ENCODE peak calls at places on chromosomes 16 and 17, in four cellular contexts. C is K562, E is transverse colon, G is HCT116. J is an unnamed sample.

GRCh38 chr17:56165017-56165720 is 11.9 kb downstream of the ANKFN1 start:
- DNase-seq in G (no peak), C (no peak), E (no peak), J (no peak)

GRCh38 chr17:31497431-31497830 is 106.0 kb downstream of the RAB11FIP4 start:
- DNase-seq in C (no peak), G (no peak), E (no peak), J (no peak)

GRCh38 chr17:64009571-64010402 is 10.6 kb downstream of the ICAM2 start:
- DNase-seq in G (no peak), E (no peak), C (no peak), J (peak; percentile 23)

GRCh38 chr17:45031231-45032149 is 19.9 kb downstream of the DCAKD start:
- DNase-seq in C (peak; percentile 82), E (no peak), G (no peak), J (no peak)

GRCh38 chr16:1035066-1035415 is 37.5 kb upstream of the SSTR5 start:
- DNase-seq in G (no peak), E (no peak), C (no peak), J (no peak)

GRCh38 chr16:73232555-73233422 is 184.9 kb upstream of the ZFHX3 start:
- DNase-seq in G (peak; percentile 36), E (peak; percentile 18), C (no peak), J (no peak)

GRCh38 chr17:73710095-73710592 is 65.9 kb upstream of the SDK2 start:
- DNase-seq in C (peak; percentile 73), E (peak; percentile 79), G (peak; percentile 67), J (peak; percentile 56)

GRCh38 chr17:41322264-41322902 is 6.9 kb upstream of the KRTAP17-1 start:
- DNase-seq in C (peak; percentile 21), E (no peak), G (peak; percentile 35), J (no peak)

GRCh38 chr16:17412221-17412620 is 58.5 kb downstream of the XYLT1 start:
- DNase-seq in E (no peak), G (no peak), C (no peak), J (peak; percentile 16)

DNA sequence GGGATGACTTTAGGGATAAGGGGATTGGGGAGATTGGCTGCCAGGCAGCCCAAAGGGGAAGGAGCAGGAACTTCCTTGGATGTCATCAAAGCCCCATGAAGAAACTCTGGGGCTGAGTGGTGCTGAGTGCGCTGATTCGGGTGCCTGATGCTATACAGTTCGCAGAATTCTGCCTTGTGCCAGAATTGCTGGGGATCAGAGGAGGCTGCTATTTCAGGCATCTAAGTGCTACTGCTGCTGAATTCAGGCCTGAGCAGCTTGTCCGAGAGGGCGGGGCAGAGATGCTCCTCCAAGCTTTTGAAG is 227.9 kb downstream of the CCDC182 start:
- DNase-seq in C (no peak), E (no peak), G (no peak), J (no peak)
- TF ChIP-seq POLR2A in C (no peak), E (no peak), G (no peak), J (no peak)

GRCh38 chr17:50348522-50349240 is 2.8 kb downstream of the XYLT2 start:
- DNase-seq in E (no peak), C (no peak), G (no peak), J (no peak)
- TF ChIP-seq POLR2AphosphoS5 in E (no peak), C (no peak), G (no peak), J (no peak)

GRCh38 chr17:19004601-19005441 is at the start of gene FAM83G:
- DNase-seq in C (peak; percentile 84), G (peak; percentile 51), E (peak; percentile 92), J (peak; percentile 97)

GRCh38 chr17:19002805-19003542 is 1.6 kb downstream of the FAM83G start:
- DNase-seq in E (no peak), G (no peak), C (no peak), J (no peak)

GRCh38 chr17:19003543-19003965 is 1.0 kb downstream of the FAM83G start:
- DNase-seq in C (no peak), G (no peak), E (no peak), J (no peak)

GRCh38 chr17:19005442-19005773 is 844 bp upstream of the FAM83G start:
- DNase-seq in E (no peak), G (no peak), C (no peak), J (no peak)

DNA sequence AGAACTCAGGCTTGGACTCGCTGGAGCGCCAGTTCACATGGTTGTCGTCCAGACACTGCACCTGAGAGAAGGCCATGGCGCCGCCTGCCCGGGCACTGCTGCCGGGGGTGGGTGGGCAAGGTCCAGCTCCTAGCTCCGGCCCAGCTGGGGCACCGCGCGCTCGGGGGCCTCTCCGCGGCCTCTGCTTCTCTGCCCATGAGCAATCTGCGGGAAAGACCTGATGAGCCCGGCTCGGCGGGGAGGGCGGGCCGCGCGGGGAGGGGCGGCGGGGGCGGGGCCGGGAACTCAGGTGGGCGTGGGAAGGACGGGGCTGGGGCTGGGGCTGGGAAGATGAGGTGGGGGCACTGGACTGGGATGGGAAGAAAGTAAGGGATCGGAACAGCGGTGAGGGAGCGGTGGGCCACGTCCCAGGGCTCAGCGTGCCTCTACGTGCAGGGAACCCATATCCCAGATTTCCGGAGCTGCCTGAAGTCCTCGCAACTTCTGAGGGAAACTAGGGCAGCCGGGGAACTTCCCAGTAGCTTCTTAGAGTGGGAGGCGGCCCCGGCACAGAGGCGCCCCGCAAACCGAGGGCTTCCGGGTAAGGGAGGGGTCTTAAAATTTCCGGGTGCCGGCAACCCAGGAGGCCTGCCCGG is 481 bp downstream of the FAM83G start:
- DNase-seq in E (peak; percentile 75), C (peak; percentile 65), G (no peak), J (peak; percentile 42)
- H3K4me3 ChIP-seq in E (peak overlapping the region; percentile 64), C (peak overlapping the region; percentile 65), G (peak overlapping the region; percentile 84), J (peak overlapping the region; percentile 3)

DNA sequence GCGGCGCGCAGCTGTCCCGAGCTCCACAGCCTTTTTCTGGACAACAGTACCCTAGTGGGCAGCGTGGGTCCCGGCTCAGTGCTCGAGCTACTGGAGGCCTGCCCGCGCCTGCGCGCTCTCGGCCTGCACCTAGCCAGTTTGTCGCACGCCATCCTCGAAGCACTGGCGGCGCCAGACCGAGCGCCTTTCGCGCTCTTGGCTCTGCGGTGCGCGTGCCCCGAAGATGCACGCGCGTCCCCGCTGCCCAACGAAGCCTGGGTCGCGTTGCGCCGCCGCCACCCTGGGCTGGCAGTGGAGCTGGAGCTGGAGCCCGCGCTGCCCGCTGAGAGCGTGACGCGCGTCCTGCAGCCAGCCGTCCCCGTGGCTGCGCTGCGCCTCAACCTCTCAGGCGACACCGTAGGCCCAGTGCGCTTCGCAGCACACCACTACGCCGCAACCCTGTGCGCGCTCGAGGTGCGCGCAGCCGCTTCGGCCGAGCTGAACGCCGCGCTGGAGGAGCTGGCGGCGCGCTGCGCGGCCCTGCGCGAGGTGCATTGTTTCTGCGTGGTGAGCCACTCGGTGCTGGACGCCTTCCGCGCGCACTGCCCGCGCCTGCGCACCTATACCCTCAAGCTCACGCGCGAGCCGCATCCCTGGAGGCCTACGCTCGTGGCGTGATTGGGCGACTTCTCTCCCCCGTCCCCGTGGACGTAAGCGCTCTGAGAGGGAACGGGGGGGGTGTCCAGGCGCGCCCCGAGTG is 1.2 kb upstream of the HSF4 start:
- DNase-seq in G (no peak), E (no peak), C (no peak), J (peak; percentile 92)
- TF ChIP-seq POLR2A in G (no peak), E (no peak), C (no peak), J (no peak)

DNA sequence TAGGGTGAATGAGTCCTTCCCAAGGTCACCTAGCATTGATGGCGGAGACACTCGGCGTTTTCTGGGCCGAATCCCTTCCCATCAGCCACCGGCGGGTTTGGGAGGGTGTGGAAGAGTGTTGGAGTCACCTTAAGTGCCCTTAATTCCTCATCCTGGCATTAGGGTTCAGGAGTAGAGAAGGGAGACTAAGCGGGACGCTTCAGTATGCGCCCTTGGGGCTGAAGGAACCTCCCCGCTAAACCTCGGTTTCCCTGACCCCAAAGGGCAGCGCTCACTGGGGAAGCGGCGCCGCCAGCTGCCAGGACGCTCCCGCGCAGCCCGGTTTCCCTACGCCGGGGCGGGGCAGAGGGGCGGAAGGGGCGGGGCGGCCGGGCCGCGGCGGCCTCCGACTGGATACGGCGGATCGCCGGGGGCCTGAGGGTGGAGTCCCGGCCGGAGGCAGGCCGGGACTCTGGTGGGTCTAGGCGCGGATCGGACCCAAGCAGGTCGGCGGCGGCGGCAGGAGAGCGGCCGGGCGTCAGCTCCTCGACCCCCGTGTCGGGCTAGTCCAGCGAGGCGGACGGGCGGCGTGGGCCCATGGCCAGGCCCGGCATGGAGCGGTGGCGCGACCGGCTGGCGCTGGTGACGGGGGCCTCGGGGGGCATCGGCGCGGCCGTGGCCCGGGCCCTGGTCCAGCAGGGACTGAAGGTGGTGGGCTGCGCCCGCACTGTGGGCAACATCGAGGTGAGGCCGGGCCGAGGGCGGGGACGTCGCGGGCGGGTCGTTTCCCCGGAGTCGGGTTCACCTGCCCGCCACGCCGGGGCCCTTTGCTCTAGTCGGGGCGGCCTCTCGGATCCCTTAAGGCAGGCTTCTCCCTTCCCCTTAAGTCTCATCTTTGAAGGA is at the start of gene DHRS11:
- DNase-seq in E (peak; percentile 90), G (peak; percentile 19), C (peak; percentile 95), J (peak; percentile 86)
- TF ChIP-seq POLR2AphosphoS5 in E (peak; percentile 76), G (peak; percentile 74), C (peak; percentile 64), J (no peak)

J was measured in upper lobe of left lung.